ENCODE peak calls at places on chromosomes 3 and 15, in six cellular contexts. One of them, this sample, is unnamed.

GRCh38 chr15:51229907-51230328 is 108.5 kb downstream of the CYP19A1 start:
- DNase-seq in NCI-H2029: no peak
- DNase-seq in activated T-cell treated with anti-CD3 and anti-CD28 coated beads for 24 hours: no peak
- DNase-seq in RPMI8226: peak; percentile 50
- DNase-seq in cardiac muscle cell: peak; percentile 46
- DNase-seq in T-helper 2 cell: no peak
- DNase-seq in this sample: no peak

GRCh38 chr15:66825731-66826130 is 123.7 kb downstream of the SMAD6 start:
- DNase-seq in T-helper 2 cell: no peak
- DNase-seq in cardiac muscle cell: no peak
- DNase-seq in NCI-H2029: no peak
- DNase-seq in activated T-cell treated with anti-CD3 and anti-CD28 coated beads for 24 hours: no peak
- DNase-seq in RPMI8226: no peak
- DNase-seq in this sample: no peak

GRCh38 chr15:74333662-74334061 is 33.8 kb downstream of the CYP11A1 start:
- DNase-seq in cardiac muscle cell: no peak
- DNase-seq in activated T-cell treated with anti-CD3 and anti-CD28 coated beads for 24 hours: no peak
- DNase-seq in NCI-H2029: no peak
- DNase-seq in RPMI8226: no peak
- DNase-seq in T-helper 2 cell: no peak
- DNase-seq in this sample: no peak

GRCh38 chr15:69359724-69360123 is 54.4 kb upstream of the KIF23 start:
- DNase-seq in cardiac muscle cell: no peak
- DNase-seq in RPMI8226: no peak
- DNase-seq in NCI-H2029: no peak
- DNase-seq in activated T-cell treated with anti-CD3 and anti-CD28 coated beads for 24 hours: no peak
- DNase-seq in T-helper 2 cell: no peak
- DNase-seq in this sample: no peak

GRCh38 chr15:74283366-74283765 is 47.2 kb downstream of the CCDC33 start:
- DNase-seq in NCI-H2029: no peak
- DNase-seq in cardiac muscle cell: no peak
- DNase-seq in T-helper 2 cell: no peak
- DNase-seq in RPMI8226: no peak
- DNase-seq in activated T-cell treated with anti-CD3 and anti-CD28 coated beads for 24 hours: no peak
- DNase-seq in this sample: no peak

GRCh38 chr15:73991260-73991659 is 835 bp downstream of the STOML1 start:
- DNase-seq in T-helper 2 cell: no peak
- DNase-seq in cardiac muscle cell: no peak
- DNase-seq in NCI-H2029: peak; percentile 51
- DNase-seq in RPMI8226: no peak
- DNase-seq in activated T-cell treated with anti-CD3 and anti-CD28 coated beads for 24 hours: no peak
- DNase-seq in this sample: no peak

GRCh38 chr15:74610302-74610951 is 5.2 kb upstream of the CLK3 start:
- DNase-seq in T-helper 2 cell: no peak
- DNase-seq in RPMI8226: peak; percentile 35
- DNase-seq in activated T-cell treated with anti-CD3 and anti-CD28 coated beads for 24 hours: no peak
- DNase-seq in cardiac muscle cell: peak; percentile 22
- DNase-seq in NCI-H2029: no peak
- DNase-seq in this sample: no peak

GRCh38 chr3:110929811-110930210 is 141.8 kb upstream of the NECTIN3 start:
- DNase-seq in cardiac muscle cell: no peak
- DNase-seq in T-helper 2 cell: no peak
- DNase-seq in RPMI8226: no peak
- DNase-seq in NCI-H2029: no peak
- DNase-seq in activated T-cell treated with anti-CD3 and anti-CD28 coated beads for 24 hours: no peak
- DNase-seq in this sample: peak; percentile 32

GRCh38 chr3:56365905-56366640 is 102.2 kb downstream of the ERC2 start:
- DNase-seq in activated T-cell treated with anti-CD3 and anti-CD28 coated beads for 24 hours: no peak
- DNase-seq in RPMI8226: no peak
- DNase-seq in NCI-H2029: no peak
- DNase-seq in T-helper 2 cell: no peak
- DNase-seq in cardiac muscle cell: no peak
- DNase-seq in this sample: no peak

GRCh38 chr15:85324202-85324601 is 56.2 kb upstream of the AKAP13 start:
- DNase-seq in activated T-cell treated with anti-CD3 and anti-CD28 coated beads for 24 hours: no peak
- DNase-seq in RPMI8226: no peak
- DNase-seq in NCI-H2029: no peak
- DNase-seq in cardiac muscle cell: no peak
- DNase-seq in T-helper 2 cell: no peak
- DNase-seq in this sample: no peak

GRCh38 chr3:170815340-170815739 is 54.7 kb downstream of the RPL22L1 start:
- DNase-seq in cardiac muscle cell: peak; percentile 67
- DNase-seq in activated T-cell treated with anti-CD3 and anti-CD28 coated beads for 24 hours: no peak
- DNase-seq in T-helper 2 cell: no peak
- DNase-seq in NCI-H2029: peak; percentile 63
- DNase-seq in RPMI8226: peak; percentile 16
- DNase-seq in this sample: peak; percentile 6

GRCh38 chr15:89820651-89821611 is 6.3 kb upstream of the ANPEP start:
- DNase-seq in cardiac muscle cell: no peak
- DNase-seq in RPMI8226: no peak
- DNase-seq in T-helper 2 cell: no peak
- DNase-seq in NCI-H2029: no peak
- DNase-seq in activated T-cell treated with anti-CD3 and anti-CD28 coated beads for 24 hours: no peak
- DNase-seq in this sample: peak; percentile 37

GRCh38 chr3:123586131-123586530 is 1.3 kb upstream of the HACD2 start:
- DNase-seq in activated T-cell treated with anti-CD3 and anti-CD28 coated beads for 24 hours: peak; percentile 23
- DNase-seq in T-helper 2 cell: no peak
- DNase-seq in cardiac muscle cell: peak; percentile 58
- DNase-seq in RPMI8226: peak; percentile 65
- DNase-seq in NCI-H2029: peak; percentile 73
- DNase-seq in this sample: peak; percentile 61

GRCh38 chr3:128988286-128988685 is 5.6 kb downstream of the CFAP92 start:
- DNase-seq in NCI-H2029: no peak
- DNase-seq in RPMI8226: no peak
- DNase-seq in cardiac muscle cell: no peak
- DNase-seq in activated T-cell treated with anti-CD3 and anti-CD28 coated beads for 24 hours: no peak
- DNase-seq in T-helper 2 cell: no peak
- DNase-seq in this sample: no peak

GRCh38 chr3:36364260-36364659 is 16.0 kb upstream of the STAC start:
- DNase-seq in NCI-H2029: no peak
- DNase-seq in T-helper 2 cell: no peak
- DNase-seq in activated T-cell treated with anti-CD3 and anti-CD28 coated beads for 24 hours: no peak
- DNase-seq in cardiac muscle cell: no peak
- DNase-seq in RPMI8226: no peak
- DNase-seq in this sample: no peak

GRCh38 chr3:195761503-195762248 is 40.9 kb downstream of the MUC20 start:
- DNase-seq in RPMI8226: peak; percentile 13
- DNase-seq in NCI-H2029: no peak
- DNase-seq in T-helper 2 cell: no peak
- DNase-seq in cardiac muscle cell: no peak
- DNase-seq in activated T-cell treated with anti-CD3 and anti-CD28 coated beads for 24 hours: no peak
- DNase-seq in this sample: no peak

GRCh38 chr15:31609243-31609642 is 282.6 kb downstream of the KLF13 start:
- DNase-seq in NCI-H2029: no peak
- DNase-seq in RPMI8226: no peak
- DNase-seq in activated T-cell treated with anti-CD3 and anti-CD28 coated beads for 24 hours: no peak
- DNase-seq in cardiac muscle cell: no peak
- DNase-seq in T-helper 2 cell: no peak
- DNase-seq in this sample: peak; percentile 1

GRCh38 chr3:187673012-187673411 is 2.8 kb upstream of the SST start:
- DNase-seq in RPMI8226: no peak
- DNase-seq in NCI-H2029: no peak
- DNase-seq in T-helper 2 cell: no peak
- DNase-seq in activated T-cell treated with anti-CD3 and anti-CD28 coated beads for 24 hours: no peak
- DNase-seq in cardiac muscle cell: no peak
- DNase-seq in this sample: no peak

GRCh38 chr3:96619475-96619874 is 194.9 kb upstream of the EPHA6 start:
- DNase-seq in RPMI8226: no peak
- DNase-seq in NCI-H2029: no peak
- DNase-seq in activated T-cell treated with anti-CD3 and anti-CD28 coated beads for 24 hours: no peak
- DNase-seq in T-helper 2 cell: no peak
- DNase-seq in cardiac muscle cell: no peak
- DNase-seq in this sample: no peak

This sample was measured in brain microvascular endothelial cell.